ENCODE peak calls at places on chromosomes 3 and 15, in four cellular contexts. K, F, R and W are unnamed samples.

GRCh38 chr15:52528465-52529288 is at the start of gene MYO5A:
- DNase-seq in F (peak; percentile 80), K (peak; percentile 85), R (peak; percentile 15), W (peak; percentile 39)

GRCh38 chr3:61960976-61961375 is 399.6 kb downstream of the PTPRG start:
- DNase-seq in K (no peak), F (no peak), R (no peak), W (no peak)

GRCh38 chr3:121482651-121483050 is 63.1 kb downstream of the POLQ start:
- DNase-seq in R (no peak), F (no peak), K (peak; percentile 33), W (no peak)

GRCh38 chr3:46675426-46675825 is 18.1 kb downstream of the ALS2CL start:
- DNase-seq in K (no peak), R (no peak), F (peak; percentile 9), W (no peak)

GRCh38 chr3:72307438-72308105 is 522.6 kb upstream of the PROK2 start:
- DNase-seq in R (no peak), K (no peak), F (no peak), W (no peak)

GRCh38 chr15:81126887-81127286 is 7.2 kb upstream of the CFAP161 start:
- DNase-seq in F (no peak), K (no peak), R (no peak), W (no peak)

GRCh38 chr3:110077093-110077492 is 739.7 kb upstream of the DPPA4 start:
- DNase-seq in R (no peak), F (no peak), K (no peak), W (no peak)

GRCh38 chr3:71260782-71261181 is 322.7 kb downstream of the FOXP1 start:
- DNase-seq in K (no peak), F (no peak), R (no peak), W (no peak)

GRCh38 chr3:72338082-72338941 is 509.9 kb downstream of the SHQ1 start:
- DNase-seq in K (peak; percentile 18), R (no peak), F (no peak), W (no peak)

GRCh38 chr3:10707984-10708868 is 107.8 kb upstream of the SLC6A11 start:
- DNase-seq in R (no peak), F (no peak), K (no peak), W (no peak)

GRCh38 chr3:191339313-191339917 is 9.1 kb upstream of the UTS2B start:
- DNase-seq in F (no peak), K (no peak), R (no peak), W (no peak)

GRCh38 chr3:53819163-53819868 is 26.9 kb downstream of the CHDH start:
- DNase-seq in R (no peak), K (no peak), F (no peak), W (no peak)

GRCh38 chr3:58043933-58044332 is 35.7 kb downstream of the FLNB start:
- DNase-seq in K (no peak), F (no peak), R (no peak), W (no peak)

GRCh38 chr15:57321973-57322601 is 54.2 kb upstream of the CGNL1 start:
- DNase-seq in F (no peak), K (no peak), R (no peak), W (no peak)

GRCh38 chr3:64342940-64343691 is 117.8 kb upstream of the PRICKLE2 start:
- DNase-seq in R (peak; percentile 13), F (no peak), K (peak; percentile 15), W (no peak)

GRCh38 chr3:194064380-194065118 is 71.4 kb upstream of the HES1 start:
- DNase-seq in R (no peak), F (no peak), K (no peak), W (no peak)

GRCh38 chr3:71369733-71370391 is 213.7 kb downstream of the FOXP1 start:
- DNase-seq in F (no peak), K (no peak), R (no peak), W (no peak)

GRCh38 chr3:32132706-32133105 is 26.3 kb downstream of the GPD1L start:
- DNase-seq in K (no peak), F (no peak), R (no peak), W (no peak)

GRCh38 chr15:89167267-89168176 is 53.9 kb downstream of the RLBP1 start:
- DNase-seq in F (no peak), K (peak; percentile 48), R (peak; percentile 10), W (no peak)

GRCh38 chr3:12235691-12236090 is 53.2 kb upstream of the PPARG start:
- DNase-seq in R (no peak), F (no peak), K (peak; percentile 16), W (no peak)

GRCh38 chr3:183581496-183582155 is 26.1 kb upstream of the KLHL6 start:
- DNase-seq in K (no peak), F (no peak), R (no peak), W (no peak)

GRCh38 chr15:88878720-88879184 is 16.6 kb downstream of the HAPLN3 start:
- DNase-seq in F (no peak), K (peak; percentile 87), R (peak; percentile 37), W (no peak)

GRCh38 chr15:55151621-55152020 is 45.1 kb downstream of the RSL24D1 start:
- DNase-seq in F (no peak), R (no peak), K (no peak), W (no peak)

GRCh38 chr3:26368312-26368711 is 254.3 kb upstream of the LRRC3B start:
- DNase-seq in K (no peak), R (no peak), F (no peak), W (no peak)

GRCh38 chr3:79139395-79140060 is 628.3 kb downstream of the ROBO1 start:
- DNase-seq in F (no peak), R (no peak), K (no peak), W (no peak)

GRCh38 chr15:80780416-80781221 is 1.4 kb downstream of the CEMIP start:
- DNase-seq in R (peak; percentile 47), F (peak; percentile 81), K (peak; percentile 57), W (no peak)

GRCh38 chr3:69105320-69105719 is 17.1 kb downstream of the LMOD3 start:
- DNase-seq in K (no peak), F (no peak), R (no peak), W (no peak)

GRCh38 chr15:77395013-77395774 is 24.7 kb downstream of the PEAK1 start:
- DNase-seq in F (no peak), K (no peak), R (no peak), W (no peak)

GRCh38 chr3:16288664-16289063 is 23.7 kb downstream of the OXNAD1 start:
- DNase-seq in K (no peak), F (no peak), R (no peak), W (no peak)
- H3K4me3 ChIP-seq in K (no peak overlapping the region), F (no peak overlapping the region), R (no peak overlapping the region), W (no peak overlapping the region)

GRCh38 chr3:161126495-161126894 is 21.3 kb upstream of the B3GALNT1 start:
- DNase-seq in K (no peak), R (no peak), F (no peak), W (no peak)
- TF ChIP-seq EP300 in K (no peak), R (no peak), F (no peak), W (no peak)

GRCh38 chr3:151383111-151383510 is 1.4 kb downstream of the P2RY12 start:
- DNase-seq in F (no peak), R (no peak), K (no peak), W (no peak)

GRCh38 chr3:151372063-151372820 is 12.3 kb downstream of the P2RY12 start:
- DNase-seq in K (no peak), F (no peak), R (no peak), W (no peak)

GRCh38 chr3:151379083-151379734 is 5.3 kb downstream of the P2RY12 start:
- DNase-seq in F (peak; percentile 64), R (peak; percentile 6), K (peak; percentile 15), W (no peak)

GRCh38 chr3:151382671-151383070 is 1.9 kb downstream of the P2RY12 start:
- DNase-seq in K (no peak), F (no peak), R (no peak), W (no peak)

DNA sequence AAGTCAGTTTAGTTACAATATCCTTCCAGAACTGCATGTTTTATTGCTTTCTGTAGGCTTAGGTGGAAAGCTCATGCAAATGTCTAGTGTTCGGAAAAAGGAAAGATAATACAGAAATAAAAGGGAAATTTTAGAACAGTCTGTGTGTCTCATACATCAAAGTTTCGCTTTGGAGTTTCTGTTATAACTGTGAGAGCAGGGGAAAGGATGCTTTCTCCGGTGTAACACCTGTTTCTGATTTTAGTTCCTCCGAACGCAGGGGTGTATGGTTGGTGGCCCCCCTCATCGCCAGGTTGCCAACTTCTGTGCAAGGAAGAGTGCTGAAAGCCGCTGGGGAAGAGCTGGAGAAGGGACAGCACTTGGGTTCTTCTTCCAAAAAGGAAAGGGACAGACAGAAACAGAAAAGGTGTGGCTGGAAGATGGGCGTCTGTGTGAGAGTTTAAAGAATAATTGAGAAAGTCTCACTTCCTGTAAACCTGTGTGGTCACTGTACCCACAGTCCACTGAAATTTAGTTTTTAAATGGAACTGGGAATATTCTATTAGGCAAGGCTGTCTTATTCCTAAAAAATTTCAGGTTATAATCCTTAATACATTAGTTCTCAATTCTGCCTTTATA is 6.7 kb downstream of the P2RY12 start:
- DNase-seq in F (no peak), R (no peak), K (no peak), W (no peak)
- H3K4me3 ChIP-seq in F (no peak overlapping the region), R (no peak overlapping the region), K (no peak overlapping the region), W (no peak overlapping the region)

DNA sequence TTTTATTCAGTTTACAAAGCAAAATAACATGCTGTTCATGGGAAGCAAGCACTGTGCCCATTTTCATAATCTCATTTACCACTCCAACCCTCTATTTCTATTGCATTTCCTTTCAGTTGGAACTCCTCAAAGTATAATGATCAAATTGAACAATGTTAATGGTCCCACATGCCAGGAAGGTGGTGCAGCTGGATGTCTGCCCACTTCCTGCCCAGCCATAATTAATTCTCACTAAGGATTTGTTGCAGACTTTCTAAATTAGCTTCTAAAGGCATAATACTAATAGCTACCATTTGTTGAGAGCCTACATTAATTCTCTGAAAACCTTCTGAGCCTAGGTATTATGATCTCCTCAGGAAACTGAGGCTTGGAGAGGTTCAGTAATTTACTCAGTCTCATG is 316.1 kb upstream of the TPM1 start:
- DNase-seq in K (no peak), F (no peak), R (no peak), W (no peak)
- TF ChIP-seq EP300 in K (no peak), F (no peak), R (no peak), W (no peak)

GRCh38 chr15:38885477-38885952 is 320.9 kb upstream of the RASGRP1 start:
- DNase-seq in K (no peak), R (no peak), F (no peak), W (no peak)
- H3K4me3 ChIP-seq in K (peak overlapping the region; percentile 23), R (no peak overlapping the region), F (no peak overlapping the region), W (no peak overlapping the region)

GRCh38 chr15:31096563-31096962 is 5.0 kb downstream of the TRPM1 start:
- DNase-seq in R (no peak), K (no peak), F (no peak), W (no peak)

GRCh38 chr15:31101262-31102048 is at the start of gene TRPM1:
- DNase-seq in F (no peak), K (no peak), R (no peak), W (no peak)

GRCh38 chr15:31098953-31099740 is 2.4 kb downstream of the TRPM1 start:
- DNase-seq in F (no peak), R (no peak), K (no peak), W (no peak)

GRCh38 chr15:31100738-31101137 is 787 bp downstream of the TRPM1 start:
- DNase-seq in R (no peak), F (no peak), K (no peak), W (no peak)

DNA sequence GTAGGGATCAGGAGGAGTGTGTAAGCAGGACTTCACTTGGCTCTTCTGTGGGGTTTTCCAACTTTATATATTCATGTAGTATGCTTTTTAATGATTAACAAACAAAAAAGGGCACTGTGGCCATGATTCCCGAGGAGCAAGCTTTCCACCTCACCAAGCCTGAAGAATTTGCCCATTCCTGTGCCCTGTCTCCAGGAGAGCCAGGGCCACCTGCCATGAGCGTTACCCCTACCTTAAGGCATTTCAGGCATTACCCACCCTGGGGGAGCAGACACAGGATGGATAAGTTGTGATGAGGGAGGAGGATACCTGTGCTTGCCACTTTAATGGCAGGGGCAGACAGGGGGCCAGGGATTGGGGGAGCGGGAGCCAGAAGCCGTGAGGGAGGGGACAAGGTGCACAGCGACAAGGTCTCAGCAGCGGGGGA is 3.0 kb downstream of the TRPM1 start:
- DNase-seq in R (no peak), K (no peak), F (no peak), W (no peak)
- TF ChIP-seq EP300 in R (no peak), K (no peak), F (no peak), W (no peak)